ENCODE peak calls at places on chromosomes 7 and 10, in seven cellular contexts. R is GM10248, L is fibroblast of pulmonary artery, H is tibial artery, M is foreskin fibroblast, K is brain microvascular endothelial cell, O is uterus. T is an unnamed sample.

GRCh38 chr7:4191046-4191445 is 491.0 kb upstream of the FOXK1 start:
- DNase-seq in R (no peak), O (no peak), L (no peak), M (no peak), K (no peak), H (no peak), T (no peak)

GRCh38 chr10:3902809-3903410 is 117.9 kb upstream of the KLF6 start:
- DNase-seq in R (no peak), H (no peak), M (peak), L (peak), K (no peak), O (no peak), T (no peak)

GRCh38 chr10:17512341-17513001 is 58.1 kb upstream of the ST8SIA6 start:
- DNase-seq in O (peak), K (peak), L (peak), M (peak), R (no peak), H (no peak), T (no peak)

GRCh38 chr10:61793760-61794713 is 107.5 kb upstream of the ARID5B start:
- DNase-seq in O (no peak), K (peak), L (no peak), R (no peak), M (peak), H (no peak), T (no peak)

GRCh38 chr7:158763454-158764033 is 58.9 kb upstream of the NCAPG2 start:
- DNase-seq in R (no peak), H (no peak), M (no peak), L (no peak), K (no peak), O (no peak), T (no peak)

GRCh38 chr10:86007171-86007570 is 359.4 kb downstream of the GRID1 start:
- DNase-seq in K (no peak), M (no peak), L (no peak), R (no peak), H (no peak), O (no peak), T (no peak)

GRCh38 chr10:69359089-69360025 is 57.4 kb downstream of the TACR2 start:
- DNase-seq in M (no peak), H (no peak), K (no peak), R (no peak), L (peak), O (no peak), T (no peak)

GRCh38 chr10:75764974-75765551 is 333.6 kb downstream of the LRMDA start:
- DNase-seq in M (no peak), K (no peak), L (no peak), H (no peak), R (no peak), O (no peak), T (no peak)

GRCh38 chr10:133442191-133442966 is 11.4 kb upstream of the SCART1 start:
- DNase-seq in L (no peak), O (no peak), R (no peak), H (peak), K (no peak), M (no peak), T (no peak)

GRCh38 chr7:46512901-46513431 is 591.9 kb upstream of the IGFBP3 start:
- DNase-seq in K (no peak), M (peak), L (peak), R (no peak), O (peak), H (no peak), T (no peak)

GRCh38 chr10:110431659-110432058 is 66.0 kb upstream of the DUSP5 start:
- DNase-seq in R (no peak), H (peak), K (no peak), L (no peak), M (no peak), O (no peak), T (no peak)

GRCh38 chr10:80453715-80454525 is at the start of gene TSPAN14:
- DNase-seq in M (peak), L (peak), H (peak), K (peak), O (peak), R (peak), T (peak)

GRCh38 chr7:105776068-105776790 is 100.2 kb downstream of the ATXN7L1 start:
- DNase-seq in K (peak), H (peak), L (peak), O (peak), R (no peak), M (peak), T (peak)

GRCh38 chr7:98641646-98642489 is 24.8 kb downstream of the NPTX2 start:
- DNase-seq in H (peak), M (no peak), L (peak), K (no peak), R (peak), O (no peak), T (peak)

GRCh38 chr7:12884856-12885440 is 197.5 kb downstream of the ARL4A start:
- DNase-seq in R (no peak), K (no peak), O (no peak), L (peak), H (no peak), M (peak), T (no peak)

GRCh38 chr10:110651044-110651958 is 7.2 kb downstream of the RBM20 start:
- DNase-seq in K (peak), M (peak), H (peak), L (peak), R (peak), O (no peak), T (peak)

GRCh38 chr10:132382231-132382922 is 14.6 kb upstream of the PWWP2B start:
- DNase-seq in K (no peak), R (no peak), H (peak), L (peak), O (peak), M (peak), T (no peak)

GRCh38 chr7:11153694-11154093 is 180.0 kb downstream of the PHF14 start:
- DNase-seq in R (no peak), H (no peak), O (no peak), L (no peak), K (no peak), M (no peak), T (no peak)

GRCh38 chr10:27223964-27224363 is 16.6 kb downstream of the ACBD5 start:
- DNase-seq in O (peak), H (no peak), M (peak), R (no peak), L (peak), K (peak), T (peak)

GRCh38 chr7:140621326-140622035 is 19.1 kb downstream of the DENND2A start:
- DNase-seq in M (peak), K (peak), O (no peak), H (no peak), R (no peak), L (no peak), T (no peak)

GRCh38 chr10:974785-975074 is 13.5 kb upstream of the GTPBP4 start:
- DNase-seq in H (no peak), K (no peak), R (no peak), O (no peak), L (no peak), M (no peak), T (no peak)

GRCh38 chr10:75425291-75426079 is 5.9 kb upstream of the LRMDA start:
- DNase-seq in K (no peak), M (no peak), L (no peak), O (no peak), R (no peak), H (no peak), T (no peak)

GRCh38 chr7:6170571-6171531 is 101.6 kb downstream of the CYTH3 start:
- DNase-seq in L (no peak), K (no peak), M (no peak), O (no peak), R (no peak), H (no peak), T (no peak)

DNA sequence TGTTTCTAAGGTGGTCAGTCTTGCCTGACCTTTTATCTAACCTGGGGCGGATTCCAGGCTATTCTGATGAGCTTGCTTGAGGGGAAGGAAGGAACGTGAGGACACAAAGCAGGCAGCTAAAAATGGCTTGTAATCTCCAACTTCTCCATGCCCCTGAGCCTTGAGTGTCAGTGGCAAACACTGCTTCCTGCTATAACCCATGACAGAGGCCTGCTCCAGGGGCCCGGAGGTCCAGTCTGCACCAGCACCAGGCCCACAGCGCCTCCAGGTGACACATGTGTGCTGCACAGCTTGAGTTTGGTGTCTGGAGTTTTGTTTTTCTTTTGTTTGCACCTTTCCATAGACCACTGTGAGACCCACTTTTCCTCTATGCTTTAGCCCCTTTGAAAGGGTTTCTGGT is 207.9 kb downstream of the PAXIP1 start:
- DNase-seq in K (no peak), O (no peak), H (no peak), L (no peak), R (no peak), M (no peak), T (no peak)
- TF ChIP-seq CTCF in K (no peak), O (no peak), H (no peak), L (no peak), R (no peak), M (no peak), T (peak)

DNA sequence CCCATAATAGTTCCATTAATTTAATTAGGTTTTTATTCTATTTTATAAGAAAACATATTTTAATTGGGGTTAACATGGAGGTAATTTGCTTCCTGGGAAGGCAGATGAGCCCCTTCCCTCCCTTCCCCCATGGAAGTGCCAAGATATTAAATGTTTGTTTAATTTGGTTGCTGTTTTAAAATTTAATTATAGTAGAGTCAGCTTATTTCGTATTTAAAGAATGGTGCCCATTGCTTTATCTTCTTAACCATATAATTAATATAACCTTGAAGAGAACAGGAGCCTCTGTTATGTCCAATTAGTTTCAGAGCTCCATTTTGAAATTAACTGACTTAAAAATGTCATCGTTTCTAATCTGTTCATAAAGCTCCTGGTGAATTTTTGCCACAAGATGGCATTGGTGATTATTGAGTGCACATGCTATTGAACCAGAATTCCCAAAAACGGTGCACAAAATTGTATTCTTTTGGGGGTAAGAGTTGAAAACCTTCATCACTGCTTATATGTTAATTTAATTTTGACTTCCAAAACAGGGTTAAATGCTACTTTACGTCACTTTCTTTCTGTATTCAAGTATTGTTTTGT is 26.0 kb downstream of the KLHDC10 start:
- DNase-seq in K (no peak), L (peak), R (no peak), H (no peak), O (no peak), M (no peak), T (no peak)
- TF ChIP-seq CTCF in K (peak), L (peak), R (no peak), H (peak), O (peak), M (peak), T (no peak)

GRCh38 chr7:151792011-151792410 is 84.9 kb downstream of the PRKAG2 start:
- DNase-seq in O (no peak), R (no peak), K (no peak), H (no peak), M (no peak), L (no peak), T (no peak)

GRCh38 chr7:151790095-151790825 is 86.7 kb downstream of the PRKAG2 start:
- DNase-seq in M (no peak), K (no peak), O (no peak), L (no peak), R (no peak), H (no peak), T (no peak)

GRCh38 chr7:151792671-151793070 is 84.2 kb downstream of the PRKAG2 start:
- DNase-seq in K (no peak), O (no peak), R (no peak), M (no peak), H (no peak), L (no peak), T (no peak)

GRCh38 chr7:151789380-151789947 is 87.5 kb downstream of the PRKAG2 start:
- DNase-seq in M (no peak), L (no peak), O (no peak), R (no peak), H (no peak), K (no peak), T (no peak)

DNA sequence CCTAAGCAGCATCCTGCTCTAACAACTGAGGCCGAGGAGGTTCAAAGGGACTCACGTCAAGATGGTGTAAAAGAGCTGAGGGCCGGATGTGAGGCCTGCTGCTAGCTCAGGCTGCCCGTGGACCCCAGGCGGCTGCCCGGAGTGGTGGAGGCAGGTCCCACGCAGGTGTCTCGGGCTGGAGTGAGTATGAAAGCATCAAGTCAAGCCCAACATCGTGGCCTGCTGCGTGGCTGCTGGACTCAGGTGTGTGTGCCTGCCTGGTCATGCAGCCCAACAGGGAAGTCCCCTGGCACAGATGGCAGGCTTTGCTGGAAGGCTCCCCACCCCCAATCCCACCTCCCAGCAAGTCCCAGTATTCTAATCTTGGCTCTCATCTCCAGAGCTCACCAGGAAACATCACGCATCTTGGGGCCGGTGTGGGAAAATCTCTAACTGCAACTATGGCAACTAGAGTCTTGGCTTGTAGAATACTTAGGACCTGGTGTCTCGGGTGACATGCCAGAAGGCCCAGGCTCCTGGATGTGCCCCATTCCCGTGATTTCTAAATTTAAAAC is 86.0 kb downstream of the PRKAG2 start:
- DNase-seq in K (no peak), O (no peak), H (no peak), L (no peak), M (no peak), R (no peak), T (no peak)
- TF ChIP-seq CTCF in K (no peak), O (no peak), H (no peak), L (no peak), M (no peak), R (no peak), T (no peak)

GRCh38 chr10:23116696-23117095 is 21.3 kb downstream of the MSRB2 start:
- DNase-seq in H (no peak), O (no peak), K (no peak), L (no peak), M (no peak), R (no peak), T (no peak)
- TF ChIP-seq CTCF in H (no peak), O (no peak), K (no peak), L (no peak), M (no peak), R (no peak), T (no peak)

GRCh38 chr7:36131026-36131425 is 22.0 kb upstream of the EEPD1 start:
- DNase-seq in M (no peak), H (no peak), L (no peak), K (no peak), O (no peak), R (no peak), T (no peak)

GRCh38 chr7:36132025-36132424 is 21.0 kb upstream of the EEPD1 start:
- DNase-seq in R (no peak), L (no peak), M (no peak), H (no peak), O (no peak), K (no peak), T (no peak)

GRCh38 chr7:36130236-36130945 is 22.7 kb upstream of the EEPD1 start:
- DNase-seq in K (no peak), R (no peak), O (no peak), H (no peak), M (no peak), L (no peak), T (no peak)

GRCh38 chr7:36129048-36129534 is 24.0 kb upstream of the EEPD1 start:
- DNase-seq in H (peak), K (peak), O (no peak), M (no peak), L (peak), R (no peak), T (no peak)

GRCh38 chr7:36131499-36131898 is 21.6 kb upstream of the EEPD1 start:
- DNase-seq in O (no peak), R (no peak), H (no peak), L (no peak), M (no peak), K (no peak), T (no peak)
- TF ChIP-seq CTCF in O (no peak), R (no peak), H (no peak), L (no peak), M (no peak), K (no peak), T (no peak)

GRCh38 chr10:45000764-45001381 is at the start of gene ZNF22:
- DNase-seq in O (peak), L (peak), M (peak), H (peak), K (peak), R (peak), T (peak)

GRCh38 chr10:45003432-45004000 is 2.8 kb downstream of the ZNF22 start:
- DNase-seq in O (no peak), H (no peak), K (no peak), L (no peak), R (no peak), M (no peak), T (no peak)

GRCh38 chr10:45004661-45005060 is 3.9 kb downstream of the ZNF22 start:
- DNase-seq in H (no peak), O (no peak), K (no peak), M (no peak), R (no peak), L (no peak), T (no peak)

GRCh38 chr10:45000138-45000763 is 472 bp upstream of the ZNF22 start:
- DNase-seq in L (peak), K (peak), M (peak), H (peak), O (peak), R (no peak), T (no peak)

DNA sequence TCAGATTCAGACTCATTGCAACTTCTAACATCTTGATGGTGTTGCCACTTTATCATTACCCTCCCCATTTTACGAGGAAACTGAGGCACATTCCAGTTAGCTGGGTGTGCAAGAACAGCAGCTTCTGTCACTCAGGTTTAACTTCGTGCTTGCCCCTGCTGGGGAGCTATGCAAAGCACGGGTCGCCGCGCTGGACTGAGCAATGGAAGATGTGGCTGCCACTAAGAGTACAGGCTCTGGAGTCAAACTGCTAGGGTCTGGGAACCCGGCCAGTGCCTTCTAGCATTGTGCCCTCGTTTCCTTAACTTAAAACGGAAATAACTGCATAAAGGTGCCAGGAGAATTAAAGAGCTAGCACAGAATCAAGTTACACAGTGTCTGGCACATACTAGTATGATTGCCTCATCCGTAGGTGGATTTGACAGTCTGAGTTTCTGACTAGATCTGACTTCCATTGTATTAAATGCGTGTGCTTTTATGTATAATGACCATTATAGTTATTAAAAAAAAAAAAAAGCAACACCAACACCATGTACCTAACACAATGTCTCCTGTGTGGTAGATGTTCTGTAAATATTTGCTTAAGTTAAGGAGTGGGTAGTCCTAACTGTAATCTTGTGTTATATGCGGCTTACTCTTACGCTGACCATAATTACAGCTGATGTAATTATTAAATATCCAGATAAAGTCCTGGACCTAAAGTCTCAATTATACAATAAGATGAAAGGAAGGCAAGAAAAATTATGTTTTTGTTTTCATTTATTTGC is 842 bp downstream of the ZNF22 start:
- DNase-seq in K (peak), H (peak), O (peak), M (peak), R (peak), L (peak), T (no peak)
- TF ChIP-seq CTCF in K (peak), H (peak), O (no peak), M (peak), R (no peak), L (peak), T (no peak)

GRCh38 chr7:91034459-91035368 is 229.5 kb upstream of the FZD1 start:
- DNase-seq in R (peak), K (peak), O (peak), H (peak), L (peak), M (peak), T (peak)

GRCh38 chr7:91030680-91031079 is 233.6 kb upstream of the FZD1 start:
- DNase-seq in K (no peak), M (no peak), H (no peak), R (no peak), L (no peak), O (no peak), T (no peak)

GRCh38 chr7:91029688-91030087 is 234.5 kb upstream of the FZD1 start:
- DNase-seq in K (no peak), H (no peak), O (no peak), L (no peak), R (no peak), M (no peak), T (no peak)

GRCh38 chr7:91033574-91033973 is 230.7 kb upstream of the FZD1 start:
- DNase-seq in O (no peak), L (no peak), M (no peak), K (no peak), H (no peak), R (no peak), T (no peak)

GRCh38 chr7:91031757-91032156 is 232.5 kb upstream of the FZD1 start:
- DNase-seq in M (no peak), K (no peak), O (no peak), H (no peak), L (no peak), R (no peak), T (no peak)
- TF ChIP-seq CTCF in M (no peak), K (no peak), O (no peak), H (no peak), L (no peak), R (no peak), T (no peak)

T was measured in nephron progenitor cell.